ENCODE peak calls at places on chromosomes 6 and 20, in five cellular contexts. S is T-helper 1 cell; H is frontal cortex; Y is stimulated activated CD8-positive, alpha-beta memory T cell treated with anti-CD3 and anti-CD28 coated beads, Interleukin-4, amount 100 ng/mL, for 1 hour; D is GM03348. A is an unnamed sample.
A peak's percentile ranks its signal among the peaks of the same experiment; 100 is the strongest.

GRCh38 chr20:61888101-61888865 is 177.4 kb downstream of the TAF4 start:
- DNase-seq in S (no peak), H (no peak), Y (no peak), D (no peak), A (no peak)

GRCh38 chr6:72246926-72247325 is 360.6 kb downstream of the RIMS1 start:
- DNase-seq in S (no peak), H (no peak), Y (no peak), D (no peak), A (no peak)

GRCh38 chr20:40497781-40498691 is 191.0 kb downstream of the MAFB start:
- DNase-seq in S (no peak), H (no peak), Y (no peak), D (peak; percentile 20), A (peak; percentile 6)

GRCh38 chr6:106117579-106117978 is 31.4 kb downstream of the PRDM1 start:
- DNase-seq in S (peak; percentile 63), H (no peak), Y (no peak), D (no peak), A (no peak)

GRCh38 chr20:53773792-53774371 is 180.2 kb upstream of the ZNF217 start:
- DNase-seq in S (no peak), H (no peak), Y (no peak), D (peak; percentile 88), A (peak; percentile 98)

GRCh38 chr6:2103644-2104523 is 141.5 kb downstream of the GMDS start:
- DNase-seq in S (no peak), H (peak; percentile 32), Y (no peak), D (peak; percentile 71), A (peak; percentile 12)

GRCh38 chr6:133567656-133568055 is 321.3 kb upstream of the TCF21 start:
- DNase-seq in S (no peak), H (no peak), Y (no peak), D (peak; percentile 24), A (no peak)

GRCh38 chr6:166382500-166382932 is 224 bp downstream of the MPC1 start:
- DNase-seq in S (no peak), H (no peak), Y (no peak), D (no peak), A (no peak)

GRCh38 chr20:42610070-42610469 is 579.6 kb downstream of the PTPRT start:
- DNase-seq in S (no peak), H (no peak), Y (no peak), D (no peak), A (no peak)

GRCh38 chr6:170136541-170137175 is 154.2 kb downstream of the DLL1 start:
- DNase-seq in S (peak; percentile 6), H (no peak), Y (no peak), D (no peak), A (no peak)

GRCh38 chr6:4901256-4902061 is 102.4 kb downstream of the RPP40 start:
- DNase-seq in S (no peak), H (no peak), Y (no peak), D (no peak), A (no peak)

GRCh38 chr6:32070814-32071466 is 32.7 kb downstream of the CYP21A2 start:
- DNase-seq in S (no peak), H (no peak), Y (no peak), D (no peak), A (no peak)

GRCh38 chr20:50488236-50488806 is 21.9 kb upstream of the PTPN1 start:
- DNase-seq in S (no peak), H (no peak), Y (no peak), D (no peak), A (no peak)

GRCh38 chr6:10862361-10862760 is 19.5 kb downstream of the GCM2 start:
- DNase-seq in S (no peak), H (no peak), Y (no peak), D (no peak), A (no peak)

GRCh38 chr6:106534564-106534982 is 94.7 kb downstream of the RTN4IP1 start:
- DNase-seq in S (no peak), H (no peak), Y (no peak), D (no peak), A (no peak)

GRCh38 chr6:149896491-149896890 is 1.4 kb downstream of the RAET1E start:
- DNase-seq in S (no peak), H (no peak), Y (no peak), D (peak; percentile 31), A (peak; percentile 27)

GRCh38 chr6:25179051-25179778 is 100.0 kb upstream of the CARMIL1 start:
- DNase-seq in S (no peak), H (peak; percentile 24), Y (no peak), D (peak; percentile 82), A (peak; percentile 65)

GRCh38 chr6:137794510-137795200 is 72.4 kb upstream of the TNFAIP3 start:
- DNase-seq in S (no peak), H (no peak), Y (no peak), D (no peak), A (no peak)

GRCh38 chr6:109091314-109092009 is 3.2 kb downstream of the SESN1 start:
- DNase-seq in S (no peak), H (no peak), Y (no peak), D (no peak), A (no peak)

GRCh38 chr20:33852971-33853813 is 42.0 kb downstream of the CHMP4B start:
- DNase-seq in S (no peak), H (peak; percentile 36), Y (no peak), D (no peak), A (peak; percentile 56)

GRCh38 chr6:139756381-139756780 is 381.9 kb upstream of the CITED2 start:
- DNase-seq in S (no peak), H (no peak), Y (no peak), D (no peak), A (no peak)

GRCh38 chr6:128569737-128570438 is 49.5 kb upstream of the PTPRK start:
- DNase-seq in S (no peak), H (no peak), Y (no peak), D (peak; percentile 90), A (peak; percentile 88)

GRCh38 chr6:127690092-127690491 is 113.1 kb downstream of the C6orf58 start:
- DNase-seq in S (no peak), H (peak; percentile 4), Y (no peak), D (peak; percentile 44), A (peak; percentile 10)

GRCh38 chr20:36541227-36542018 is at the start of gene MYL9:
- DNase-seq in S (no peak), H (peak; percentile 61), Y (no peak), D (peak; percentile 97), A (peak; percentile 53)

GRCh38 chr20:46767127-46767761 is 57.8 kb downstream of the SLC2A10 start:
- DNase-seq in S (no peak), H (no peak), Y (no peak), D (peak; percentile 66), A (no peak)

GRCh38 chr20:37846573-37846972 is 56.4 kb upstream of the VSTM2L start:
- DNase-seq in S (no peak), H (no peak), Y (no peak), D (no peak), A (no peak)

GRCh38 chr6:80541186-80541585 is 434.7 kb downstream of the BCKDHB start:
- DNase-seq in S (no peak), H (no peak), Y (no peak), D (peak; percentile 67), A (peak; percentile 94)

GRCh38 chr6:143724876-143725275 is 47.1 kb downstream of the PHACTR2 start:
- DNase-seq in S (no peak), H (no peak), Y (no peak), D (no peak), A (no peak)

GRCh38 chr20:46951840-46952497 is 57.3 kb downstream of the EYA2 start:
- DNase-seq in S (no peak), H (no peak), Y (no peak), D (peak; percentile 48), A (no peak)

GRCh38 chr20:2405693-2406065 is 25.0 kb downstream of the TGM6 start:
- DNase-seq in S (no peak), H (no peak), Y (no peak), D (no peak), A (no peak)

GRCh38 chr20:10225439-10226080 is 6.9 kb downstream of the SNAP25 start:
- DNase-seq in S (no peak), H (no peak), Y (no peak), D (no peak), A (no peak)

GRCh38 chr6:44708208-44708607 is 320.7 kb downstream of the CDC5L start:
- DNase-seq in S (no peak), H (no peak), Y (no peak), D (no peak), A (no peak)

GRCh38 chr6:163645560-163645959 is 231.0 kb downstream of the QKI start:
- DNase-seq in S (no peak), H (no peak), Y (no peak), D (no peak), A (peak; percentile 27)

GRCh38 chr20:53492212-53492611 is 101.4 kb downstream of the ZNF217 start:
- DNase-seq in S (no peak), H (no peak), Y (no peak), D (no peak), A (no peak)

GRCh38 chr6:19472168-19472567 is 365.0 kb upstream of the ID4 start:
- DNase-seq in S (no peak), H (no peak), Y (no peak), D (no peak), A (peak; percentile 97)

A was measured in astrocyte.